ENCODE peak calls at places on chromosome 11, in eight cellular contexts. One of them, this sample, is unnamed. For H3K4me1, the result is how much of the 10 kb centered on the place peaks cover.

GRCh38 chr11:61543606-61544306 is 35.2 kb downstream of the LRRC10B start:
- DNase-seq in upper lobe of right lung: no peak
- DNase-seq in fibroblast of lung: peak
- DNase-seq in IMR-90: peak
- DNase-seq in cardiac muscle cell: peak
- DNase-seq in right lobe of liver: peak
- DNase-seq in stomach: no peak
- DNase-seq in A549: peak
- DNase-seq in this sample: no peak

GRCh38 chr11:89491141-89491690 is at the start of gene NOX4:
- DNase-seq in upper lobe of right lung: peak
- DNase-seq in fibroblast of lung: peak
- DNase-seq in IMR-90: peak
- DNase-seq in cardiac muscle cell: peak
- DNase-seq in right lobe of liver: peak
- DNase-seq in stomach: peak
- DNase-seq in A549: no peak
- DNase-seq in this sample: peak

GRCh38 chr11:3146612-3147256 is 18.4 kb downstream of the OSBPL5 start:
- DNase-seq in upper lobe of right lung: no peak
- DNase-seq in fibroblast of lung: peak
- DNase-seq in IMR-90: peak
- DNase-seq in cardiac muscle cell: peak
- DNase-seq in right lobe of liver: no peak
- DNase-seq in stomach: no peak
- DNase-seq in A549: no peak
- DNase-seq in this sample: no peak

GRCh38 chr11:73143126-73143838 is 1.2 kb upstream of the FCHSD2 start:
- DNase-seq in upper lobe of right lung: no peak
- DNase-seq in fibroblast of lung: peak
- DNase-seq in IMR-90: peak
- DNase-seq in cardiac muscle cell: peak
- DNase-seq in right lobe of liver: no peak
- DNase-seq in stomach: no peak
- DNase-seq in A549: no peak
- DNase-seq in this sample: no peak

GRCh38 chr11:90874971-90875370 is 652.1 kb upstream of the CHORDC1 start:
- DNase-seq in upper lobe of right lung: no peak
- DNase-seq in fibroblast of lung: no peak
- DNase-seq in IMR-90: no peak
- DNase-seq in cardiac muscle cell: no peak
- DNase-seq in right lobe of liver: no peak
- DNase-seq in stomach: no peak
- DNase-seq in A549: no peak
- DNase-seq in this sample: no peak

GRCh38 chr11:110966131-110966530 is 253.9 kb upstream of the ARHGAP20 start:
- DNase-seq in upper lobe of right lung: no peak
- DNase-seq in fibroblast of lung: peak
- DNase-seq in IMR-90: no peak
- DNase-seq in cardiac muscle cell: no peak
- DNase-seq in right lobe of liver: no peak
- DNase-seq in stomach: no peak
- DNase-seq in A549: no peak
- DNase-seq in this sample: peak

GRCh38 chr11:94310191-94310875 is 6.0 kb downstream of the IZUMO1R start:
- DNase-seq in upper lobe of right lung: no peak
- DNase-seq in fibroblast of lung: no peak
- DNase-seq in IMR-90: no peak
- DNase-seq in cardiac muscle cell: no peak
- DNase-seq in right lobe of liver: no peak
- DNase-seq in stomach: no peak
- DNase-seq in A549: no peak
- DNase-seq in this sample: no peak

GRCh38 chr11:70158201-70158600 is 44.9 kb upstream of the FADD start:
- DNase-seq in upper lobe of right lung: no peak
- DNase-seq in fibroblast of lung: peak
- DNase-seq in IMR-90: peak
- DNase-seq in cardiac muscle cell: peak
- DNase-seq in right lobe of liver: no peak
- DNase-seq in stomach: no peak
- DNase-seq in A549: peak
- DNase-seq in this sample: no peak

GRCh38 chr11:59182457-59183151 is 10.7 kb downstream of the DTX4 start:
- DNase-seq in upper lobe of right lung: no peak
- DNase-seq in fibroblast of lung: no peak
- DNase-seq in IMR-90: no peak
- DNase-seq in cardiac muscle cell: no peak
- DNase-seq in right lobe of liver: no peak
- DNase-seq in stomach: peak
- DNase-seq in A549: peak
- DNase-seq in this sample: no peak

GRCh38 chr11:119716475-119717057 is 12.4 kb downstream of the NECTIN1 start:
- DNase-seq in upper lobe of right lung: no peak
- DNase-seq in fibroblast of lung: peak
- DNase-seq in IMR-90: peak
- DNase-seq in cardiac muscle cell: no peak
- DNase-seq in right lobe of liver: no peak
- DNase-seq in stomach: no peak
- DNase-seq in A549: no peak
- DNase-seq in this sample: no peak
- H3K4me1 ChIP-seq in upper lobe of right lung: under half
- H3K4me1 ChIP-seq in fibroblast of lung: under half
- H3K4me1 ChIP-seq in IMR-90: under half
- H3K4me1 ChIP-seq in cardiac muscle cell: under half
- H3K4me1 ChIP-seq in right lobe of liver: under half
- H3K4me1 ChIP-seq in stomach: under half
- H3K4me1 ChIP-seq in A549: under half
- H3K4me1 ChIP-seq in this sample: under half

GRCh38 chr11:45843158-45843924 is 3.9 kb upstream of the CRY2 start:
- DNase-seq in upper lobe of right lung: peak
- DNase-seq in fibroblast of lung: peak
- DNase-seq in IMR-90: peak
- DNase-seq in cardiac muscle cell: peak
- DNase-seq in right lobe of liver: peak
- DNase-seq in stomach: peak
- DNase-seq in A549: peak
- DNase-seq in this sample: peak
- H3K4me3 ChIP-seq in upper lobe of right lung: peak
- H3K4me3 ChIP-seq in fibroblast of lung: no peak
- H3K4me3 ChIP-seq in IMR-90: no peak
- H3K4me3 ChIP-seq in cardiac muscle cell: no peak
- H3K4me3 ChIP-seq in right lobe of liver: peak
- H3K4me3 ChIP-seq in stomach: no peak
- H3K4me3 ChIP-seq in A549: peak
- H3K4me3 ChIP-seq in this sample: no peak

DNA sequence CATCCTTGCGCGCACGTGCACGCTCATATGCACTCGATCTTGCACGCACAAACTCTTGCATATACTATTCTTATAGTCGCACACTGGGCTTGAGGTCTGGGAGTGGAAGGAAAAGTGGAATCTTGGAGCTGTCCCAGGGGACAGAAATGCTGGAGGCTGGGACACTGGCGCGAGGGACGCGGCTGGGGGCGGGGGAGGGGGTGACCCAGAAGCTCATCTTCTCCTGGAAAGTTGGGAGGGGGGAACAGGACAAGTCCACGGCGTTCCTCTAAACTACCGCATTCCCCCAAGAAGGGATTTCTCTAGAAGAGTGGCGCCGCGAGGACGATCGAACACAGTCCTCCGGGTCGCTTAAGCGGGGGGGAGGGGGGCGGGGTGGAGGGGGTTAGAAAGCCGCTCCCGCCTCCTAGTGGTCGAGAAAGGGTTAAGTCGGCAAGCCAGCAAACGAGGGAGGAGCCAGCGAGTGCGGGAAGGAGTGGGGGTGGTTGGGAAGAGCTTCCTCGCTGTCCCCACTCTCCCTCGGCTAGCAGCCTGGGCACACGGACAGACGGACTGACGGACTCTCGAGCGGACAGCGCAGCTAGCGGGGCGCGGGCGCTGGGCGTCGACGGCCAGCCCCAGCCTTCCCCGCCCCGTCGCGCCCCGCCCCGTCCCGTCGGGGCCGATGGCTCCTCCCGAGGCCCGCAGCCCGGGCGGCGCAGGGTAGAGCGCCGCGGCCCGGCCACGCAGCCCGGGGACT is at the start of gene RTN4RL2:
- DNase-seq in upper lobe of right lung: peak
- DNase-seq in fibroblast of lung: peak
- DNase-seq in IMR-90: peak
- DNase-seq in cardiac muscle cell: peak
- DNase-seq in right lobe of liver: peak
- DNase-seq in stomach: no peak
- DNase-seq in A549: peak
- DNase-seq in this sample: no peak
- TF ChIP-seq CTCF in upper lobe of right lung: no peak
- TF ChIP-seq CTCF in fibroblast of lung: no peak
- TF ChIP-seq CTCF in IMR-90: peak
- TF ChIP-seq CTCF in cardiac muscle cell: no peak
- TF ChIP-seq CTCF in right lobe of liver: no peak
- TF ChIP-seq CTCF in stomach: no peak
- TF ChIP-seq CTCF in A549: peak
- TF ChIP-seq CTCF in this sample: no peak

DNA sequence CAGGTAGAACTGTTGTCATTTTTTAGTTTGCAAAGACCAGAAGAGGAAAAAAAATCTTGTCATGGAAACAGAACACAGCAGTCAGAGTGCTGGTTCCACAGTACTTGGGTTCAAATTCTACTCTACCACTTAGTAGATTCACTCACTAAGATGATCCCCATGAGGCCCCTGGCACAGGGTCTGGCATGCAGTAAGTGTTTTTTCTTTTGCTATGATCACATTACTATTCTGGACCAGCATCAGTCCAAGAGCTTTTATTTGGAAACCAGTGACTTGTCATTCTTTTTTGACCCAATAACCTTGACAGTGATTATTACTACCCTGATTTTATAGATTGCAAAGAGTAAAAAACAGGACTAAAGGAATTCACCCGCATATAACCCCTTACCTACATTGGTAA is 4.1 kb downstream of the EEF1G start:
- DNase-seq in upper lobe of right lung: no peak
- DNase-seq in fibroblast of lung: no peak
- DNase-seq in IMR-90: no peak
- DNase-seq in cardiac muscle cell: no peak
- DNase-seq in right lobe of liver: no peak
- DNase-seq in stomach: no peak
- DNase-seq in A549: no peak
- DNase-seq in this sample: no peak
- H3K4me1 ChIP-seq in upper lobe of right lung: under half
- H3K4me1 ChIP-seq in fibroblast of lung: under half
- H3K4me1 ChIP-seq in IMR-90: under half
- H3K4me1 ChIP-seq in cardiac muscle cell: under half
- H3K4me1 ChIP-seq in right lobe of liver: under half
- H3K4me1 ChIP-seq in stomach: under half
- H3K4me1 ChIP-seq in A549: half or more
- H3K4me1 ChIP-seq in this sample: under half

GRCh38 chr11:18615628-18616392 is 16.2 kb downstream of the MISFA start:
- DNase-seq in upper lobe of right lung: no peak
- DNase-seq in fibroblast of lung: no peak
- DNase-seq in IMR-90: peak
- DNase-seq in cardiac muscle cell: no peak
- DNase-seq in right lobe of liver: no peak
- DNase-seq in stomach: no peak
- DNase-seq in A549: no peak
- DNase-seq in this sample: no peak
- H3K4me3 ChIP-seq in upper lobe of right lung: no peak
- H3K4me3 ChIP-seq in fibroblast of lung: no peak
- H3K4me3 ChIP-seq in IMR-90: no peak
- H3K4me3 ChIP-seq in cardiac muscle cell: no peak
- H3K4me3 ChIP-seq in right lobe of liver: no peak
- H3K4me3 ChIP-seq in stomach: no peak
- H3K4me3 ChIP-seq in A549: no peak
- H3K4me3 ChIP-seq in this sample: no peak

DNA sequence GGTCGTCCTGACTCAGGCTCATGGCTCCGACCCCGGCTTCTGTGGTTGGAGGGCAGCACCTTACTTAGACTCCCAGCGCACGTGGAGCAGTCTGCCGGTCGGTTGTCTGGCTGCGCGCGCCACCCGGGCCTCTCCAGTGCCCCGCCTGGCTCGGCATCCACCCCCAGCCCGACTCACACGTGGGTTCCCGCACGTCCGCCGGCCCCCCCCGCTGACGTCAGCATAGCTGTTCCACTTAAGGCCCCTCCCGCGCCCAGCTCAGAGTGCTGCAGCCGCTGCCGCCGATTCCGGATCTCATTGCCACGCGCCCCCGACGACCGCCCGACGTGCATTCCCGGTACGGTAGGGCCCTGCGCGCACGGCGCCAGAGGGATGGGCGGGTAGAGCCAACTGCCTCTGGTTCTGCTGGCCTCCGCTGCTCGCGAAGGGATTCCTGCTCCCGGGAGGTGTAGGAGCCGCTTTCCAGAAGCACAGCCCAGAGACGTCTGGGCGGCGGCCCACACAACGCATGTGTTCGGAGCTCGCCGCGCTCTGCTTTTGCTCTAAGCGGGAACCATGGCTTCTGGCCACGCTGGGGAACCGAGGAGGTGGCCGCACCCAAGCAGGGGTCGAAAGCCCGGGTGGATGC is at the start of gene LDHA:
- DNase-seq in upper lobe of right lung: peak
- DNase-seq in fibroblast of lung: peak
- DNase-seq in IMR-90: peak
- DNase-seq in cardiac muscle cell: peak
- DNase-seq in right lobe of liver: peak
- DNase-seq in stomach: peak
- DNase-seq in A549: peak
- DNase-seq in this sample: peak
- TF ChIP-seq CTCF in upper lobe of right lung: no peak
- TF ChIP-seq CTCF in fibroblast of lung: no peak
- TF ChIP-seq CTCF in IMR-90: no peak
- TF ChIP-seq CTCF in cardiac muscle cell: no peak
- TF ChIP-seq CTCF in right lobe of liver: no peak
- TF ChIP-seq CTCF in stomach: no peak
- TF ChIP-seq CTCF in A549: no peak
- TF ChIP-seq CTCF in this sample: no peak

GRCh38 chr11:44563716-44564115 is 1.7 kb upstream of the CD82 start:
- DNase-seq in upper lobe of right lung: no peak
- DNase-seq in fibroblast of lung: peak
- DNase-seq in IMR-90: peak
- DNase-seq in cardiac muscle cell: no peak
- DNase-seq in right lobe of liver: no peak
- DNase-seq in stomach: no peak
- DNase-seq in A549: no peak
- DNase-seq in this sample: no peak
- H3K4me1 ChIP-seq in upper lobe of right lung: under half
- H3K4me1 ChIP-seq in fibroblast of lung: under half
- H3K4me1 ChIP-seq in IMR-90: under half
- H3K4me1 ChIP-seq in cardiac muscle cell: under half
- H3K4me1 ChIP-seq in right lobe of liver: under half
- H3K4me1 ChIP-seq in stomach: under half
- H3K4me1 ChIP-seq in A549: under half
- H3K4me1 ChIP-seq in this sample: under half